ENCODE peak calls at places on chromosomes 6 and 20, in five cellular contexts. G is CD8-positive, alpha-beta T cell; N is activated T-cell treated with anti-CD3 and anti-CD28 coated beads for 48 hours; Q is NCI-H748 treated with DMSO at 0.1 percent for 48 hours; J is A549. R is an unnamed sample.

GRCh38 chr6:125747589-125748533 is 1.6 kb upstream of the HEY2 start:
- DNase-seq in G (no peak), N (peak), Q (peak), J (no peak), R (peak)

GRCh38 chr6:69294407-69294806 is 502.4 kb downstream of the LMBRD1 start:
- DNase-seq in G (no peak), N (no peak), Q (no peak), J (no peak), R (no peak)

GRCh38 chr6:113067612-113068262 is 720.6 kb downstream of the RFPL4B start:
- DNase-seq in G (no peak), N (no peak), Q (no peak), J (no peak), R (peak)

GRCh38 chr20:53875452-53875851 is 194.9 kb downstream of the BCAS1 start:
- DNase-seq in G (no peak), N (no peak), Q (no peak), J (no peak), R (no peak)

GRCh38 chr6:20599302-20600051 is 65.2 kb downstream of the CDKAL1 start:
- DNase-seq in G (no peak), N (no peak), Q (no peak), J (no peak), R (no peak)

GRCh38 chr6:35148167-35148741 is 7.1 kb upstream of the TCP11 start:
- DNase-seq in G (no peak), N (peak), Q (no peak), J (no peak), R (no peak)

GRCh38 chr20:53598140-53599038 is 4.8 kb upstream of the ZNF217 start:
- DNase-seq in G (no peak), N (no peak), Q (no peak), J (no peak), R (no peak)

GRCh38 chr6:170147832-170148708 is 142.8 kb downstream of the DLL1 start:
- DNase-seq in G (peak), N (peak), Q (no peak), J (no peak), R (no peak)

GRCh38 chr6:140316966-140317365 is 942.5 kb upstream of the CITED2 start:
- DNase-seq in G (no peak), N (no peak), Q (no peak), J (no peak), R (no peak)

GRCh38 chr6:42103218-42103617 is 39.2 kb downstream of the C6orf132 start:
- DNase-seq in G (no peak), N (no peak), Q (no peak), J (no peak), R (no peak)

GRCh38 chr6:32151885-32152311 is at the start of gene PRRT1:
- DNase-seq in G (no peak), N (no peak), Q (no peak), J (no peak), R (no peak)

GRCh38 chr6:32763417-32763816 is at the start of gene HLA-DQB2:
- DNase-seq in G (no peak), N (no peak), Q (no peak), J (no peak), R (no peak)

GRCh38 chr20:17960927-17961599 is 7.5 kb downstream of the SNX5 start:
- DNase-seq in G (no peak), N (no peak), Q (no peak), J (no peak), R (no peak)

GRCh38 chr6:43735642-43736199 is 34.3 kb upstream of the VEGFA start:
- DNase-seq in G (no peak), N (no peak), Q (no peak), J (no peak), R (no peak)

GRCh38 chr6:131949909-131950766 is 1.0 kb downstream of the CCN2 start:
- DNase-seq in G (no peak), N (no peak), Q (peak), J (peak), R (peak)

GRCh38 chr6:45991189-45991588 is 24.5 kb downstream of the CLIC5 start:
- DNase-seq in G (no peak), N (no peak), Q (no peak), J (no peak), R (no peak)

GRCh38 chr20:32497589-32498224 is 87.4 kb downstream of the NOL4L start:
- DNase-seq in G (no peak), N (no peak), Q (no peak), J (no peak), R (no peak)

GRCh38 chr20:13567663-13568062 is 71.1 kb downstream of the TASP1 start:
- DNase-seq in G (no peak), N (no peak), Q (no peak), J (no peak), R (no peak)

GRCh38 chr6:66522864-66523263 is 815.8 kb upstream of the EYS start:
- DNase-seq in G (no peak), N (no peak), Q (no peak), J (no peak), R (peak)

R was measured in NCI-H226.